ENCODE peak calls at places on chromosomes 16 and 17, in five cellular contexts. One of them, this sample, is unnamed.

GRCh38 chr16:73601911-73602310 is 554.0 kb upstream of the ZFHX3 start:
- DNase-seq in H7: no peak
- DNase-seq in activated gamma-delta T cell treated with Interleukin-2 at 50 U/mL for 16 hours: no peak
- DNase-seq in left ventricle myocardium inferior: no peak
- DNase-seq in GM12865: peak; percentile 30
- DNase-seq in this sample: no peak

GRCh38 chr16:10940501-10941079 is 1.7 kb downstream of the DEXI start:
- DNase-seq in H7: no peak
- DNase-seq in activated gamma-delta T cell treated with Interleukin-2 at 50 U/mL for 16 hours: no peak
- DNase-seq in left ventricle myocardium inferior: no peak
- DNase-seq in GM12865: peak; percentile 40
- DNase-seq in this sample: no peak

GRCh38 chr17:55743103-55743679 is 7.7 kb upstream of the PCTP start:
- DNase-seq in H7: no peak
- DNase-seq in activated gamma-delta T cell treated with Interleukin-2 at 50 U/mL for 16 hours: no peak
- DNase-seq in left ventricle myocardium inferior: no peak
- DNase-seq in GM12865: peak; percentile 15
- DNase-seq in this sample: no peak

GRCh38 chr16:10906914-10907756 is 30.1 kb downstream of the CIITA start:
- DNase-seq in H7: peak; percentile 52
- DNase-seq in activated gamma-delta T cell treated with Interleukin-2 at 50 U/mL for 16 hours: no peak
- DNase-seq in left ventricle myocardium inferior: peak; percentile 59
- DNase-seq in GM12865: no peak
- DNase-seq in this sample: no peak

GRCh38 chr16:80198995-80199299 is 341.8 kb upstream of the DYNLRB2 start:
- DNase-seq in H7: no peak
- DNase-seq in activated gamma-delta T cell treated with Interleukin-2 at 50 U/mL for 16 hours: no peak
- DNase-seq in left ventricle myocardium inferior: no peak
- DNase-seq in GM12865: no peak
- DNase-seq in this sample: no peak

GRCh38 chr17:28071891-28072606 is 29.6 kb downstream of the NLK start:
- DNase-seq in H7: no peak
- DNase-seq in activated gamma-delta T cell treated with Interleukin-2 at 50 U/mL for 16 hours: no peak
- DNase-seq in left ventricle myocardium inferior: no peak
- DNase-seq in GM12865: peak; percentile 58
- DNase-seq in this sample: no peak

GRCh38 chr17:40833882-40834281 is 11.5 kb upstream of the KRT10 start:
- DNase-seq in H7: no peak
- DNase-seq in activated gamma-delta T cell treated with Interleukin-2 at 50 U/mL for 16 hours: no peak
- DNase-seq in left ventricle myocardium inferior: no peak
- DNase-seq in GM12865: no peak
- DNase-seq in this sample: no peak

GRCh38 chr17:76867578-76868175 is 527 bp upstream of the MGAT5B start:
- DNase-seq in H7: peak; percentile 82
- DNase-seq in activated gamma-delta T cell treated with Interleukin-2 at 50 U/mL for 16 hours: no peak
- DNase-seq in left ventricle myocardium inferior: no peak
- DNase-seq in GM12865: no peak
- DNase-seq in this sample: no peak

GRCh38 chr16:30747331-30747730 is 894 bp upstream of the PHKG2 start:
- DNase-seq in H7: no peak
- DNase-seq in activated gamma-delta T cell treated with Interleukin-2 at 50 U/mL for 16 hours: no peak
- DNase-seq in left ventricle myocardium inferior: no peak
- DNase-seq in GM12865: no peak
- DNase-seq in this sample: no peak

GRCh38 chr17:59357929-59358328 is 26.5 kb downstream of the YPEL2 start:
- DNase-seq in H7: no peak
- DNase-seq in activated gamma-delta T cell treated with Interleukin-2 at 50 U/mL for 16 hours: no peak
- DNase-seq in left ventricle myocardium inferior: no peak
- DNase-seq in GM12865: no peak
- DNase-seq in this sample: no peak

GRCh38 chr17:5181509-5182305 is 10.0 kb downstream of the ZNF594 start:
- DNase-seq in H7: no peak
- DNase-seq in activated gamma-delta T cell treated with Interleukin-2 at 50 U/mL for 16 hours: no peak
- DNase-seq in left ventricle myocardium inferior: no peak
- DNase-seq in GM12865: no peak
- DNase-seq in this sample: no peak

GRCh38 chr17:79947351-79948031 is 88.2 kb downstream of the TBC1D16 start:
- DNase-seq in H7: peak; percentile 41
- DNase-seq in activated gamma-delta T cell treated with Interleukin-2 at 50 U/mL for 16 hours: no peak
- DNase-seq in left ventricle myocardium inferior: peak; percentile 12
- DNase-seq in GM12865: no peak
- DNase-seq in this sample: no peak

GRCh38 chr17:59859444-59860025 is 33.2 kb downstream of the TUBD1 start:
- DNase-seq in H7: no peak
- DNase-seq in activated gamma-delta T cell treated with Interleukin-2 at 50 U/mL for 16 hours: no peak
- DNase-seq in left ventricle myocardium inferior: no peak
- DNase-seq in GM12865: peak; percentile 55
- DNase-seq in this sample: no peak